ENCODE peak calls at places on chromosomes 11 and 22, in seven cellular contexts. S is upper lobe of right lung, D is thyroid gland, V is GM23338, P is fibroblast of the aortic adventitia, L is AG09309, T is neural progenitor cell. M is an unnamed sample.

GRCh38 chr11:128964463-128964930 is 21.8 kb upstream of the TP53AIP1 start:
- DNase-seq in T (no peak), S (no peak), V (no peak), D (no peak), P (no peak), L (no peak), M (no peak)

GRCh38 chr11:130498181-130498580 is 49.7 kb downstream of the ADAMTS15 start:
- DNase-seq in V (no peak), T (no peak), D (no peak), L (no peak), S (no peak), P (no peak), M (no peak)

GRCh38 chr22:38935023-38935422 is 22.4 kb upstream of the APOBEC3A start:
- DNase-seq in P (no peak), L (no peak), S (peak), T (no peak), D (peak), V (no peak), M (no peak)

GRCh38 chr11:43788394-43788793 is 92.2 kb upstream of the ALKBH3 start:
- DNase-seq in S (no peak), L (no peak), D (no peak), T (peak), P (no peak), V (no peak), M (no peak)

GRCh38 chr22:50210378-50211139 is 9.7 kb downstream of the SELENOO start:
- DNase-seq in V (no peak), L (no peak), T (no peak), P (no peak), S (no peak), D (no peak), M (no peak)

GRCh38 chr11:112644410-112645131 is 316.6 kb upstream of the NCAM1 start:
- DNase-seq in T (no peak), P (no peak), D (no peak), S (no peak), V (no peak), L (no peak), M (no peak)

GRCh38 chr11:106828976-106829375 is 189.3 kb downstream of the GUCY1A2 start:
- DNase-seq in S (no peak), D (no peak), P (no peak), L (no peak), V (no peak), T (no peak), M (no peak)

GRCh38 chr22:43426816-43427215 is 15.0 kb downstream of the MPPED1 start:
- DNase-seq in L (no peak), V (no peak), D (no peak), P (no peak), S (no peak), T (peak), M (no peak)

GRCh38 chr11:43789700-43790443 is 90.8 kb upstream of the ALKBH3 start:
- DNase-seq in D (no peak), S (no peak), L (peak), V (no peak), P (peak), T (no peak), M (peak)

GRCh38 chr22:19798825-19799224 is 38.2 kb downstream of the TBX1 start:
- DNase-seq in T (peak), L (no peak), D (no peak), V (no peak), S (no peak), P (no peak), M (no peak)

GRCh38 chr22:26985217-26985616 is 327.8 kb downstream of the MIAT start:
- DNase-seq in V (no peak), L (no peak), D (no peak), P (no peak), S (no peak), T (no peak), M (no peak)

GRCh38 chr11:13258855-13259254 is 18.7 kb upstream of the BMAL1 start:
- DNase-seq in S (no peak), P (no peak), V (peak), T (no peak), D (no peak), L (no peak), M (no peak)

GRCh38 chr22:45009881-45010531 is at the start of gene PHF21B:
- DNase-seq in S (no peak), D (peak), L (no peak), T (peak), V (peak), P (peak), M (no peak)

GRCh38 chr11:18705651-18706281 is 7.2 kb downstream of the TMEM86A start:
- DNase-seq in V (peak), L (no peak), D (peak), T (no peak), P (no peak), S (peak), M (no peak)

GRCh38 chr22:31230871-31231621 is 18.9 kb downstream of the LIMK2 start:
- DNase-seq in P (peak), T (peak), V (peak), S (no peak), L (peak), D (peak), M (no peak)

GRCh38 chr11:110479445-110480101 is 49.8 kb downstream of the FDX1 start:
- DNase-seq in S (no peak), L (peak), D (no peak), V (no peak), T (no peak), P (peak), M (no peak)

GRCh38 chr11:12731841-12732336 is 57.7 kb downstream of the TEAD1 start:
- DNase-seq in D (no peak), L (peak), T (no peak), S (no peak), V (no peak), P (peak), M (no peak)

GRCh38 chr11:22787565-22788162 is 41.9 kb downstream of the SVIP start:
- DNase-seq in V (peak), L (peak), P (peak), S (no peak), D (peak), T (peak), M (no peak)

GRCh38 chr11:45985212-45985611 is 62.8 kb downstream of the LARGE2 start:
- DNase-seq in P (no peak), V (no peak), L (no peak), T (no peak), D (no peak), S (no peak), M (no peak)

GRCh38 chr11:122235615-122236014 is 119.6 kb upstream of the BLID start:
- DNase-seq in D (no peak), S (no peak), T (no peak), V (no peak), L (peak), P (peak), M (no peak)

GRCh38 chr11:113994077-113994954 is 19.4 kb downstream of the HTR3A start:
- DNase-seq in D (no peak), L (no peak), V (peak), S (no peak), T (peak), P (no peak), M (no peak)

GRCh38 chr22:21964918-21965484 is 12.4 kb upstream of the PPM1F start:
- DNase-seq in D (no peak), V (no peak), P (no peak), L (no peak), S (no peak), T (no peak), M (no peak)

GRCh38 chr22:20125201-20126174 is 6.1 kb upstream of the ZDHHC8 start:
- DNase-seq in T (no peak), P (no peak), S (no peak), D (no peak), L (no peak), V (no peak), M (no peak)

GRCh38 chr22:40524392-40525249 is 111.9 kb downstream of the MRTFA start:
- DNase-seq in S (no peak), T (no peak), D (no peak), V (peak), P (peak), L (no peak), M (no peak)

GRCh38 chr11:93958991-93959390 is 62.2 kb upstream of the HEPHL1 start:
- DNase-seq in L (no peak), V (no peak), S (no peak), D (no peak), T (no peak), P (no peak), M (no peak)

GRCh38 chr11:41498726-41499125 is 39.3 kb upstream of the LRRC4C start:
- DNase-seq in V (peak), T (no peak), D (no peak), S (no peak), L (no peak), P (peak), M (no peak)

GRCh38 chr11:11004069-11004468 is 146.2 kb upstream of the ZBED5 start:
- DNase-seq in L (no peak), T (no peak), S (no peak), V (no peak), D (no peak), P (no peak), M (no peak)

GRCh38 chr11:1113405-1114201 is 38.9 kb downstream of the MUC2 start:
- DNase-seq in D (no peak), L (no peak), V (peak), S (peak), T (no peak), P (no peak), M (no peak)

GRCh38 chr11:109735139-109735538 is 313.1 kb downstream of the C11orf87 start:
- DNase-seq in L (no peak), P (no peak), V (no peak), T (no peak), S (no peak), D (no peak), M (no peak)

GRCh38 chr11:119734788-119735187 is 5.8 kb upstream of the NECTIN1 start:
- DNase-seq in D (no peak), L (no peak), S (no peak), V (no peak), P (no peak), T (no peak), M (no peak)

GRCh38 chr11:6170226-6170625 is at the start of gene OR52B2:
- DNase-seq in T (no peak), D (no peak), L (no peak), V (no peak), P (no peak), S (no peak), M (no peak)

GRCh38 chr22:19291580-19292261 is at the start of gene CLTCL1:
- DNase-seq in S (peak), D (peak), P (peak), T (peak), V (peak), L (no peak), M (no peak)

DNA sequence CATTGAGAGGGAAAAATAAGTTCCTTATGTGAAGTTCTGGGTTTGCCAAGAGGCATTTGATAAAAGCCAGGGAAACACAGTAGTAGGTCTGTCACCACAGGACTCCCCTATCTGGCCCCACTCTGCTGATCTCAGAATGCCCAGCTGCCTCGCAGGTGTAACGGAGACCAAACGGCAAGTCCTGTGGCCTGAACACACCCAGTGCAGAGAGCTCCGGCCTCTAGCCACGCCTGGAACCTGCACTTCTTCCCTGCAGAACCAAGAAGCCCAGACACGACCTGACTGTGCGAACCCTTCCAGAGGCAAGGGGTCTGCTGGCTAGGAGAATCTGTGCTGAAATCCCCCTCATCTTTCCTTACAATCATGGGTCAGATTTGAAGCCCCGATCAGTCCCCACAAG is 432.8 kb upstream of the B3GAT1 start:
- DNase-seq in P (no peak), S (no peak), D (no peak), L (no peak), V (no peak), T (no peak), M (no peak)
- H3K4me3 ChIP-seq in P (no peak), S (no peak), D (no peak), L (no peak), V (no peak), T (no peak), M (no peak)

GRCh38 chr11:17354070-17354924 is 2.7 kb downstream of the NCR3LG1 start:
- DNase-seq in S (no peak), V (peak), D (peak), T (peak), P (peak), L (no peak), M (no peak)

GRCh38 chr11:17351510-17352176 is at the start of gene NCR3LG1:
- DNase-seq in V (peak), P (peak), L (no peak), T (peak), S (peak), D (peak), M (no peak)

GRCh38 chr11:17351171-17351509 is 460 bp upstream of the NCR3LG1 start:
- DNase-seq in P (no peak), L (no peak), V (no peak), S (no peak), T (no peak), D (no peak), M (no peak)

GRCh38 chr11:17352925-17353227 is 1.3 kb downstream of the NCR3LG1 start:
- DNase-seq in D (peak), V (peak), P (peak), S (peak), L (no peak), T (peak), M (no peak)

DNA sequence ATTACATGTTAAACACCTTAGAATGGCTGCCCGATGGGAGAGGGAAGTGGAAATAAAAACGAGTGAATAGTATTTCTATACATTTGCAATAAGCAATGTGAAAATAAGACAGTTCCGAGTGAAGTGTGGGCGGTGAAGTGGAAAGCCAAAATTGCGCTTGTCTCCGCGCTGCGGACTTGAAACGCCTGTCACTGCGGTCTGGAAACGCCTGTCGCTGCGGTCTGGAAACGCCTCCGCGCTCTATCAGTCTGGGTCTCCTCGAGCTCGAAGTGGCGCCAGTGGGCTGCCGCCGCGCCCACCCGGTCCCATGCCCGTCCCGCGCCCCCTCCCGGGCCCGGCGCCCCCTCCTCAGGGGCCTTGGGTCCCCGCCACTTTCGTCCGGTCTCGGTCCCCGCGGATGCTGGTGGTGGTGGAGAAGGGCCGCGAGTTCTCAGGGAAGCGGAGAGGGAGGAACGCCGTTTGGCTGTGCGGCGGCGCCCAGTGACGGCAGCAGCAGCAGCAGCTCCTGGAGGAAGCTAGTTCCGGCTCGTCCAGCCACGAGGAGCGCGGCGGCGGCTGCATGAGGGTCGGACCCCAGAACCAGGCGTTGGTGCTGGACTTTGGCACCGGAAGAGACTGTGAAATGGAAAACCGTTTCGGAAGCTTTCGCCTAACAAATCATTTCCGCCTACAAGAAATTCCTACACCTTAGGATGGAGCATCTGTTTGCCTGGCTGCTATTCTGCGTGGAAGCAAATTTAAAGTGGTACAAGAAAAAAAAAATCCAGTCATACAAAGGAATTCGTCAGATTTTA is 1.8 kb downstream of the NCR3LG1 start:
- DNase-seq in S (peak), L (no peak), D (peak), V (peak), T (peak), P (peak), M (no peak)
- TF ChIP-seq CTCF in S (no peak), L (no peak), D (no peak), V (no peak), T (no peak), P (no peak), M (no peak)

GRCh38 chr11:65433657-65434056 is 11.1 kb downstream of the NEAT1 start:
- DNase-seq in S (no peak), L (no peak), T (no peak), D (no peak), P (peak), V (no peak), M (no peak)
- H3K4me3 ChIP-seq in S (no peak), L (no peak), T (no peak), D (no peak), P (peak), V (no peak), M (no peak)

GRCh38 chr22:46656856-46657654 is 36.9 kb downstream of the GRAMD4 start:
- DNase-seq in D (peak), S (no peak), T (no peak), V (no peak), L (no peak), P (no peak), M (no peak)
- TF ChIP-seq CTCF in D (no peak), S (no peak), T (no peak), V (no peak), L (no peak), P (no peak), M (no peak)

GRCh38 chr11:2926611-2927492 is 2.4 kb downstream of the PHLDA2 start:
- DNase-seq in S (peak), V (no peak), T (no peak), L (no peak), D (peak), P (no peak), M (no peak)
- H3K4me3 ChIP-seq in S (no peak), V (no peak), T (no peak), L (no peak), D (no peak), P (no peak), M (peak)

GRCh38 chr11:83285131-83285770 is 916 bp downstream of the CCDC90B start:
- DNase-seq in D (no peak), V (no peak), L (no peak), P (no peak), T (no peak), S (no peak), M (no peak)

GRCh38 chr11:83287631-83288030 is 1.5 kb upstream of the CCDC90B start:
- DNase-seq in L (no peak), S (no peak), V (no peak), T (no peak), P (no peak), D (no peak), M (no peak)

GRCh38 chr11:83284501-83285051 is 1.6 kb downstream of the CCDC90B start:
- DNase-seq in P (no peak), T (no peak), D (no peak), L (no peak), S (no peak), V (no peak), M (no peak)

GRCh38 chr11:83282084-83282716 is 4.0 kb downstream of the CCDC90B start:
- DNase-seq in T (no peak), S (no peak), D (no peak), V (no peak), L (no peak), P (no peak), M (no peak)

GRCh38 chr11:83285771-83286528 is at the start of gene CCDC90B:
- DNase-seq in D (peak), P (peak), L (peak), V (peak), T (peak), S (peak), M (peak)
- TF ChIP-seq CTCF in D (no peak), P (no peak), L (peak), V (peak), T (peak), S (no peak), M (peak)

GRCh38 chr11:61601512-61601911 is 20.6 kb upstream of the SYT7 start:
- DNase-seq in L (no peak), D (no peak), V (no peak), P (no peak), S (no peak), T (no peak), M (no peak)

GRCh38 chr11:61599968-61600710 is 19.3 kb upstream of the SYT7 start:
- DNase-seq in P (no peak), T (no peak), D (no peak), L (no peak), S (no peak), V (peak), M (no peak)

GRCh38 chr11:61598383-61598782 is 17.5 kb upstream of the SYT7 start:
- DNase-seq in T (no peak), S (no peak), L (no peak), D (no peak), P (no peak), V (no peak), M (no peak)

GRCh38 chr11:61596990-61597389 is 16.1 kb upstream of the SYT7 start:
- DNase-seq in P (no peak), D (no peak), T (no peak), L (no peak), V (no peak), S (no peak), M (no peak)

GRCh38 chr11:61598886-61599868 is 18.3 kb upstream of the SYT7 start:
- DNase-seq in S (no peak), V (peak), T (peak), L (no peak), P (peak), D (peak), M (no peak)
- H3K4me3 ChIP-seq in S (no peak), V (peak), T (no peak), L (no peak), P (no peak), D (no peak), M (no peak)

GRCh38 chr22:36204641-36205032 is 3.0 kb upstream of the APOL4 start:
- DNase-seq in S (no peak), T (no peak), L (no peak), P (no peak), D (no peak), V (peak), M (no peak)
- TF ChIP-seq CTCF in S (no peak), T (no peak), L (no peak), P (no peak), D (no peak), V (peak), M (no peak)

GRCh38 chr11:95507794-95508193 is 276.8 kb upstream of the SESN3 start:
- DNase-seq in T (no peak), D (no peak), P (no peak), L (no peak), S (no peak), V (peak), M (no peak)
- H3K4me3 ChIP-seq in T (no peak), D (no peak), P (no peak), L (no peak), S (no peak), V (no peak), M (no peak)

M was measured in epithelial cell of proximal tubule.